ENCODE peak calls at places on chromosomes 4 and X, in ten cellular contexts. Q is cerebellum, N is AG10803, B is nucleus accumbens, S is transverse colon, G is GM12878, C is LoVo, Y is ELF-1, R is aorta, K is mucosa of descending colon. V is an unnamed sample.

GRCh38 chrX:70134116-70134477 is 850 bp downstream of the IGBP1 start:
- DNase-seq in Y (no peak), C (peak), B (no peak), Q (peak), R (no peak), G (no peak), S (peak), K (peak), N (peak), V (no peak)

GRCh38 chr4:955161-955921 is 18.0 kb downstream of the DGKQ start:
- DNase-seq in Y (no peak), N (no peak), K (peak), R (peak), C (no peak), S (no peak), G (no peak), Q (no peak), B (no peak), V (no peak)

GRCh38 chr4:114373508-114373907 is 225.1 kb upstream of the UGT8 start:
- DNase-seq in R (no peak), K (no peak), B (no peak), C (no peak), Q (no peak), Y (no peak), S (no peak), N (no peak), G (no peak), V (no peak)

GRCh38 chr4:17788956-17789355 is 7.5 kb upstream of the FAM184B start:
- DNase-seq in R (no peak), K (no peak), S (no peak), C (no peak), G (no peak), Q (no peak), B (no peak), N (no peak), Y (no peak), V (no peak)

GRCh38 chr4:157184300-157184699 is 36.2 kb upstream of the GRIA2 start:
- DNase-seq in R (no peak), S (no peak), G (no peak), Y (no peak), N (no peak), Q (no peak), C (no peak), K (no peak), B (no peak), V (no peak)

GRCh38 chr4:978957-979701 is 5.8 kb upstream of the DGKQ start:
- DNase-seq in B (no peak), Q (no peak), R (no peak), N (peak), S (no peak), G (no peak), K (no peak), C (no peak), Y (no peak), V (no peak)

GRCh38 chr4:24736066-24736465 is 59.3 kb upstream of the SOD3 start:
- DNase-seq in K (peak), Y (no peak), C (no peak), Q (no peak), B (no peak), G (no peak), N (no peak), S (peak), R (no peak), V (no peak)

GRCh38 chrX:145817666-145818521 is at the start of gene SLITRK2:
- DNase-seq in Y (peak), C (no peak), Q (no peak), G (no peak), B (peak), R (peak), N (no peak), K (no peak), S (no peak), V (no peak)

GRCh38 chrX:22249371-22249770 is 23.3 kb upstream of the CBLL2 start:
- DNase-seq in S (no peak), Q (no peak), R (no peak), Y (no peak), B (no peak), G (no peak), K (no peak), N (no peak), C (no peak), V (no peak)

GRCh38 chrX:13983734-13984133 is 46.0 kb downstream of the GEMIN8 start:
- DNase-seq in N (no peak), C (no peak), S (no peak), Q (no peak), B (no peak), Y (no peak), G (no peak), K (no peak), R (no peak), V (no peak)

GRCh38 chr4:127533028-127533700 is 99.6 kb upstream of the INTU start:
- DNase-seq in R (no peak), K (no peak), Y (no peak), S (peak), N (no peak), B (no peak), Q (no peak), G (no peak), C (no peak), V (no peak)

V was measured in CD4-positive, CD25-positive, alpha-beta regulatory T cell.